ENCODE peak calls at places on chromosomes 12 and 14, in ten cellular contexts. One of them, this sample, is unnamed.

GRCh38 chr12:93824514-93825500 is 147.6 kb downstream of the CRADD start:
- DNase-seq in keratinocyte: no peak
- DNase-seq in Calu3: no peak
- DNase-seq in AG04449: no peak
- DNase-seq in hepatocyte: no peak
- DNase-seq in Peyer's patch: no peak
- DNase-seq in BE2C: no peak
- DNase-seq in choroid plexus epithelial cell: peak; percentile 68
- DNase-seq in BJ: no peak
- DNase-seq in nephron progenitor cell: peak; percentile 50
- DNase-seq in this sample: no peak

GRCh38 chr12:68189766-68190700 is 30.5 kb upstream of the IFNG start:
- DNase-seq in keratinocyte: no peak
- DNase-seq in Calu3: no peak
- DNase-seq in AG04449: no peak
- DNase-seq in hepatocyte: no peak
- DNase-seq in Peyer's patch: no peak
- DNase-seq in BE2C: no peak
- DNase-seq in choroid plexus epithelial cell: peak; percentile 81
- DNase-seq in BJ: no peak
- DNase-seq in nephron progenitor cell: no peak
- DNase-seq in this sample: no peak

GRCh38 chr14:78863143-78863542 is 693.0 kb downstream of the NRXN3 start:
- DNase-seq in keratinocyte: peak; percentile 2
- DNase-seq in Calu3: peak; percentile 31
- DNase-seq in AG04449: no peak
- DNase-seq in hepatocyte: peak; percentile 61
- DNase-seq in Peyer's patch: no peak
- DNase-seq in BE2C: no peak
- DNase-seq in choroid plexus epithelial cell: peak; percentile 49
- DNase-seq in BJ: no peak
- DNase-seq in nephron progenitor cell: peak; percentile 83
- DNase-seq in this sample: no peak

GRCh38 chr12:50597200-50598195 is 92.7 kb downstream of the DIP2B start:
- DNase-seq in keratinocyte: peak; percentile 61
- DNase-seq in Calu3: peak; percentile 14
- DNase-seq in AG04449: no peak
- DNase-seq in hepatocyte: no peak
- DNase-seq in Peyer's patch: no peak
- DNase-seq in BE2C: no peak
- DNase-seq in choroid plexus epithelial cell: peak; percentile 76
- DNase-seq in BJ: no peak
- DNase-seq in nephron progenitor cell: no peak
- DNase-seq in this sample: peak; percentile 38

GRCh38 chr14:101030586-101030985 is 127.1 kb upstream of the RTL1 start:
- DNase-seq in keratinocyte: no peak
- DNase-seq in Calu3: no peak
- DNase-seq in AG04449: no peak
- DNase-seq in hepatocyte: no peak
- DNase-seq in Peyer's patch: peak; percentile 13
- DNase-seq in BE2C: no peak
- DNase-seq in choroid plexus epithelial cell: no peak
- DNase-seq in BJ: no peak
- DNase-seq in nephron progenitor cell: no peak
- DNase-seq in this sample: no peak

GRCh38 chr14:68109132-68109531 is 289.6 kb downstream of the RAD51B start:
- DNase-seq in keratinocyte: no peak
- DNase-seq in Calu3: no peak
- DNase-seq in AG04449: no peak
- DNase-seq in hepatocyte: peak; percentile 15
- DNase-seq in Peyer's patch: no peak
- DNase-seq in BE2C: no peak
- DNase-seq in choroid plexus epithelial cell: peak; percentile 32
- DNase-seq in BJ: peak; percentile 53
- DNase-seq in nephron progenitor cell: no peak
- DNase-seq in this sample: no peak

GRCh38 chr14:95250126-95250824 is 69.4 kb downstream of the CLMN start:
- DNase-seq in keratinocyte: no peak
- DNase-seq in Calu3: no peak
- DNase-seq in AG04449: no peak
- DNase-seq in hepatocyte: no peak
- DNase-seq in Peyer's patch: no peak
- DNase-seq in BE2C: no peak
- DNase-seq in choroid plexus epithelial cell: no peak
- DNase-seq in BJ: no peak
- DNase-seq in nephron progenitor cell: no peak
- DNase-seq in this sample: no peak

GRCh38 chr12:92537235-92537960 is 165.4 kb upstream of the PLEKHG7 start:
- DNase-seq in keratinocyte: no peak
- DNase-seq in Calu3: no peak
- DNase-seq in AG04449: no peak
- DNase-seq in hepatocyte: no peak
- DNase-seq in Peyer's patch: no peak
- DNase-seq in BE2C: no peak
- DNase-seq in choroid plexus epithelial cell: no peak
- DNase-seq in BJ: no peak
- DNase-seq in nephron progenitor cell: no peak
- DNase-seq in this sample: no peak

DNA sequence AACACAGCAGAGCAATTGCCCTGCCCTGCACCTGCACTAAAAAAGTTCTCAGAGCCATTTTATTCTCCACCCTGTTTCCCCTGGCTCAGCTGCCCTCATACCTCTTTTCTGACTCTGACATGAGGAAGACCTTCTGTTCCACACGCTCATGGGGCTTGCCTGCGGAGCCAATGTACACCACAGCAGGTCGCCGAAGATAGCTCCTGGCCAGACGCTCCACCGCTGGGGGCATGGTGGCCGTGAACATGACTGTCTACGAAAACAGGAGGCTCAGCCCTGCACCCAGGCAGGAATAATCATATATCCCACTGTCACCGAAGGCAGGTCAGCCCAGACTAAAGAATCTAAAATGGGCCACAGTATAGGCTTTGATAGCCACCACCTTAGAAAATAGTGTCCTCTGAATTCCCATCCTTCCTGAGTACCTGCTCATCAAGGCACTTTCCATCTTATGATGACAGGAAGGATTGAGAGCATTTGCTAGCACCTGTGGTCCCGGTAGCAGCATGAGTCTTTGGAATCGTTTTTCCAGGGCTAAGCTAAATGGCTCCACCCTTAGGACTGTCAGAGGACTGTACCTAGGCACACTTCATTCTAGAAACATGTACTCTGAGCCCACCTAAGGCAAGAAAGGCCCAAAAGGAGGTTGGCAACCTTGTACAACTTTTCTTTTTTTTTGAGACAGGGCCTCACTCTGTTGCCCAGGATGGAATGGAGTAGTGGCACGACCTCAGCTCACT is 14.2 kb downstream of the CACNB3 start:
- DNase-seq in keratinocyte: no peak
- DNase-seq in Calu3: no peak
- DNase-seq in AG04449: no peak
- DNase-seq in hepatocyte: no peak
- DNase-seq in Peyer's patch: no peak
- DNase-seq in BE2C: no peak
- DNase-seq in choroid plexus epithelial cell: no peak
- DNase-seq in BJ: no peak
- DNase-seq in nephron progenitor cell: no peak
- DNase-seq in this sample: no peak
- TF ChIP-seq CTCF in keratinocyte: no peak
- TF ChIP-seq CTCF in Calu3: no peak
- TF ChIP-seq CTCF in AG04449: no peak
- TF ChIP-seq CTCF in hepatocyte: no peak
- TF ChIP-seq CTCF in Peyer's patch: no peak
- TF ChIP-seq CTCF in BE2C: no peak
- TF ChIP-seq CTCF in choroid plexus epithelial cell: no peak
- TF ChIP-seq CTCF in BJ: no peak
- TF ChIP-seq CTCF in nephron progenitor cell: no peak
- TF ChIP-seq CTCF in this sample: no peak

GRCh38 chr14:55133416-55133815 is 4.4 kb downstream of the LGALS3 start:
- DNase-seq in keratinocyte: no peak
- DNase-seq in Calu3: no peak
- DNase-seq in AG04449: no peak
- DNase-seq in hepatocyte: peak; percentile 40
- DNase-seq in Peyer's patch: no peak
- DNase-seq in BE2C: no peak
- DNase-seq in choroid plexus epithelial cell: peak; percentile 61
- DNase-seq in BJ: no peak
- DNase-seq in nephron progenitor cell: no peak
- DNase-seq in this sample: no peak

GRCh38 chr14:55129428-55130193 is 559 bp downstream of the LGALS3 start:
- DNase-seq in keratinocyte: no peak
- DNase-seq in Calu3: peak; percentile 58
- DNase-seq in AG04449: no peak
- DNase-seq in hepatocyte: peak; percentile 72
- DNase-seq in Peyer's patch: peak; percentile 74
- DNase-seq in BE2C: peak; percentile 45
- DNase-seq in choroid plexus epithelial cell: peak; percentile 80
- DNase-seq in BJ: no peak
- DNase-seq in nephron progenitor cell: peak; percentile 57
- DNase-seq in this sample: peak; percentile 86

GRCh38 chr14:55129086-55129427 is at the start of gene LGALS3:
- DNase-seq in keratinocyte: no peak
- DNase-seq in Calu3: peak; percentile 83
- DNase-seq in AG04449: no peak
- DNase-seq in hepatocyte: peak; percentile 91
- DNase-seq in Peyer's patch: peak; percentile 91
- DNase-seq in BE2C: peak; percentile 47
- DNase-seq in choroid plexus epithelial cell: peak; percentile 62
- DNase-seq in BJ: no peak
- DNase-seq in nephron progenitor cell: peak; percentile 73
- DNase-seq in this sample: no peak

GRCh38 chr14:55130194-55130550 is 1.1 kb downstream of the LGALS3 start:
- DNase-seq in keratinocyte: no peak
- DNase-seq in Calu3: no peak
- DNase-seq in AG04449: no peak
- DNase-seq in hepatocyte: no peak
- DNase-seq in Peyer's patch: no peak
- DNase-seq in BE2C: no peak
- DNase-seq in choroid plexus epithelial cell: no peak
- DNase-seq in BJ: no peak
- DNase-seq in nephron progenitor cell: no peak
- DNase-seq in this sample: no peak

GRCh38 chr14:55131782-55132181 is 2.7 kb downstream of the LGALS3 start:
- DNase-seq in keratinocyte: no peak
- DNase-seq in Calu3: peak; percentile 42
- DNase-seq in AG04449: no peak
- DNase-seq in hepatocyte: no peak
- DNase-seq in Peyer's patch: no peak
- DNase-seq in BE2C: no peak
- DNase-seq in choroid plexus epithelial cell: peak; percentile 25
- DNase-seq in BJ: no peak
- DNase-seq in nephron progenitor cell: no peak
- DNase-seq in this sample: no peak
- TF ChIP-seq CTCF in keratinocyte: peak; percentile 18
- TF ChIP-seq CTCF in Calu3: no peak
- TF ChIP-seq CTCF in AG04449: no peak
- TF ChIP-seq CTCF in hepatocyte: no peak
- TF ChIP-seq CTCF in Peyer's patch: no peak
- TF ChIP-seq CTCF in BE2C: no peak
- TF ChIP-seq CTCF in choroid plexus epithelial cell: peak; percentile 6
- TF ChIP-seq CTCF in BJ: peak; percentile 5
- TF ChIP-seq CTCF in nephron progenitor cell: no peak
- TF ChIP-seq CTCF in this sample: no peak

GRCh38 chr12:73629171-73629570 is 908.5 kb upstream of the ATXN7L3B start:
- DNase-seq in keratinocyte: no peak
- DNase-seq in Calu3: no peak
- DNase-seq in AG04449: no peak
- DNase-seq in hepatocyte: no peak
- DNase-seq in Peyer's patch: no peak
- DNase-seq in BE2C: no peak
- DNase-seq in choroid plexus epithelial cell: no peak
- DNase-seq in BJ: no peak
- DNase-seq in nephron progenitor cell: no peak
- DNase-seq in this sample: no peak

GRCh38 chr12:73632191-73632590 is 905.4 kb upstream of the ATXN7L3B start:
- DNase-seq in keratinocyte: no peak
- DNase-seq in Calu3: no peak
- DNase-seq in AG04449: no peak
- DNase-seq in hepatocyte: no peak
- DNase-seq in Peyer's patch: no peak
- DNase-seq in BE2C: no peak
- DNase-seq in choroid plexus epithelial cell: no peak
- DNase-seq in BJ: no peak
- DNase-seq in nephron progenitor cell: no peak
- DNase-seq in this sample: no peak

GRCh38 chr12:73625226-73625625 is 912.4 kb upstream of the ATXN7L3B start:
- DNase-seq in keratinocyte: no peak
- DNase-seq in Calu3: no peak
- DNase-seq in AG04449: no peak
- DNase-seq in hepatocyte: no peak
- DNase-seq in Peyer's patch: no peak
- DNase-seq in BE2C: no peak
- DNase-seq in choroid plexus epithelial cell: no peak
- DNase-seq in BJ: no peak
- DNase-seq in nephron progenitor cell: no peak
- DNase-seq in this sample: no peak

GRCh38 chr12:73632661-73633060 is 905.0 kb upstream of the ATXN7L3B start:
- DNase-seq in keratinocyte: no peak
- DNase-seq in Calu3: no peak
- DNase-seq in AG04449: no peak
- DNase-seq in hepatocyte: no peak
- DNase-seq in Peyer's patch: no peak
- DNase-seq in BE2C: no peak
- DNase-seq in choroid plexus epithelial cell: no peak
- DNase-seq in BJ: no peak
- DNase-seq in nephron progenitor cell: no peak
- DNase-seq in this sample: no peak

DNA sequence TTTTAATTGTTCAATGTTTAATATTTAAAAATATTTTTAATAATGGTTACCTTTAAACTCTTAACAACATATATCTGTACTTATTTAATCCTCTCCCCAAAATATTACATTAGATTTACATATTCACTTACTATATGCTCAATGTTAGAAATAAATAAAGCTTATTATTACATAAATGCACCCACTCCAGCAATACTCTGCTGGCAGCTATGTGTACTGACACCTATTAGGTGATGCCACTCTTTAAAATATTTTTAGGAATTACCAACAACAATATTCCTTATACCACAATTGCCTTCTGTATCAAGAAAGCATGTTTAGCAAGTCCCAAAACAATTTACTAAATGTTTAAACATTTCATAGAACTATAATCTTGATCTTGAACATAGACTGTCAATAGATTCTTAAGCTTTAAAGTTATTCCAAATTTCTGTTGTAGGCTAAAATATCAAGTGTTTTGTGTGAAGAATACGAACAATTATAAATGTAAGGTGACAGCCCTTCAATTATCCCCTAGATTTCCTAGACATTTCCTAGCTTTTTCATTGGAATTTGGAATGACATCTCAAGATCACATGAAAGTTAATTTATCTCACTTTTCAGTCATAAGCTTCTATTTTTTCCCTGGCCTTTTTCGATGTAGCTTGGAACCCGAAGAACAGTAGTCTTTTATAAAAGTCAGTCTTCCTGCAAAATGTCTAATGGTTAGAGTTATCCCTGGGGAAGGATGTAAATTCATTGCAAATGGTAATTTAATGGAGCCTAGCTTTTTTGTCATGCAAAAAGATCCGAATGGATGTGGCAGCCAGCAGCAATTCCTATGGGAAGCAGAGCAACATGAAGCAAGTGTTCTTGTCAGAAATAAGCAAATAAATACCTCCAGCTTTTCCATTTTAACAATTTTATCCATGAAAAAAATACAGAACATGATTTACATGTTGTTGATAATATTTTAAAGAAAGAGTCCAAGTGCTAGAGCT is 907.5 kb upstream of the ATXN7L3B start:
- DNase-seq in keratinocyte: no peak
- DNase-seq in Calu3: no peak
- DNase-seq in AG04449: no peak
- DNase-seq in hepatocyte: no peak
- DNase-seq in Peyer's patch: no peak
- DNase-seq in BE2C: no peak
- DNase-seq in choroid plexus epithelial cell: no peak
- DNase-seq in BJ: no peak
- DNase-seq in nephron progenitor cell: no peak
- DNase-seq in this sample: no peak
- TF ChIP-seq CTCF in keratinocyte: no peak
- TF ChIP-seq CTCF in Calu3: no peak
- TF ChIP-seq CTCF in AG04449: no peak
- TF ChIP-seq CTCF in hepatocyte: no peak
- TF ChIP-seq CTCF in Peyer's patch: no peak
- TF ChIP-seq CTCF in BE2C: no peak
- TF ChIP-seq CTCF in choroid plexus epithelial cell: no peak
- TF ChIP-seq CTCF in BJ: no peak
- TF ChIP-seq CTCF in nephron progenitor cell: no peak
- TF ChIP-seq CTCF in this sample: no peak

GRCh38 chr14:99179946-99180345 is 92.1 kb downstream of the BCL11B start:
- DNase-seq in keratinocyte: no peak
- DNase-seq in Calu3: no peak
- DNase-seq in AG04449: no peak
- DNase-seq in hepatocyte: no peak
- DNase-seq in Peyer's patch: no peak
- DNase-seq in BE2C: no peak
- DNase-seq in choroid plexus epithelial cell: no peak
- DNase-seq in BJ: no peak
- DNase-seq in nephron progenitor cell: no peak
- DNase-seq in this sample: no peak
- TF ChIP-seq CTCF in keratinocyte: no peak
- TF ChIP-seq CTCF in Calu3: no peak
- TF ChIP-seq CTCF in AG04449: no peak
- TF ChIP-seq CTCF in hepatocyte: no peak
- TF ChIP-seq CTCF in Peyer's patch: no peak
- TF ChIP-seq CTCF in BE2C: no peak
- TF ChIP-seq CTCF in choroid plexus epithelial cell: no peak
- TF ChIP-seq CTCF in BJ: no peak
- TF ChIP-seq CTCF in nephron progenitor cell: no peak
- TF ChIP-seq CTCF in this sample: no peak

This sample was measured in osteocyte.